ENCODE peak calls at places on chromosomes 13 and 19, in seven cellular contexts. I, U, O, H, Q, A and Z are unnamed samples.

GRCh38 chr13:111323950-111324651 is 3.7 kb downstream of the TEX29 start:
- DNase-seq in I (peak), A (no peak), O (no peak), H (no peak), Q (no peak), U (no peak), Z (no peak)

GRCh38 chr13:73593199-73593765 is 534.5 kb downstream of the KLF5 start:
- DNase-seq in Q (no peak), O (no peak), I (no peak), H (no peak), U (no peak), A (no peak), Z (no peak)

GRCh38 chr19:13334801-13335481 is 171.3 kb downstream of the CACNA1A start:
- DNase-seq in Q (no peak), O (no peak), A (no peak), I (no peak), H (no peak), U (no peak), Z (no peak)

GRCh38 chr19:3784607-3785463 is 1.3 kb downstream of the MATK start:
- DNase-seq in I (no peak), U (no peak), A (no peak), H (no peak), O (peak), Q (no peak), Z (no peak)

GRCh38 chr13:31204592-31204991 is 4.8 kb downstream of the B3GLCT start:
- DNase-seq in H (no peak), U (no peak), Q (no peak), A (no peak), O (peak), I (peak), Z (no peak)

GRCh38 chr13:45196622-45197021 is 4.2 kb downstream of the KCTD4 start:
- DNase-seq in H (no peak), O (peak), Q (no peak), U (no peak), A (no peak), I (peak), Z (no peak)

GRCh38 chr19:27635401-27635800 is 1577.5 kb downstream of the UQCRFS1 start:
- DNase-seq in H (no peak), Q (no peak), A (no peak), O (no peak), I (no peak), U (no peak), Z (no peak)

GRCh38 chr13:113802090-113802531 is 43.1 kb downstream of the TMEM255B start:
- DNase-seq in H (peak), I (peak), U (no peak), Q (no peak), A (no peak), O (peak), Z (peak)

GRCh38 chr13:102825921-102826706 is 19.7 kb upstream of the ERCC5 start:
- DNase-seq in U (no peak), I (peak), Q (no peak), A (no peak), O (peak), H (no peak), Z (no peak)

GRCh38 chr13:99496322-99497142 is 4.7 kb upstream of the TM9SF2 start:
- DNase-seq in A (peak), Q (peak), U (peak), H (peak), O (peak), I (peak), Z (peak)
- TF ChIP-seq POLR2A in A (peak), Q (peak), U (peak), H (no peak), O (no peak), I (no peak), Z (no peak)

GRCh38 chr13:95099541-95099940 is 201.7 kb downstream of the ABCC4 start:
- DNase-seq in O (no peak), U (no peak), A (no peak), I (peak), H (no peak), Q (no peak), Z (no peak)
- TF ChIP-seq POLR2A in O (no peak), U (no peak), A (no peak), I (no peak), H (no peak), Q (no peak), Z (no peak)

DNA sequence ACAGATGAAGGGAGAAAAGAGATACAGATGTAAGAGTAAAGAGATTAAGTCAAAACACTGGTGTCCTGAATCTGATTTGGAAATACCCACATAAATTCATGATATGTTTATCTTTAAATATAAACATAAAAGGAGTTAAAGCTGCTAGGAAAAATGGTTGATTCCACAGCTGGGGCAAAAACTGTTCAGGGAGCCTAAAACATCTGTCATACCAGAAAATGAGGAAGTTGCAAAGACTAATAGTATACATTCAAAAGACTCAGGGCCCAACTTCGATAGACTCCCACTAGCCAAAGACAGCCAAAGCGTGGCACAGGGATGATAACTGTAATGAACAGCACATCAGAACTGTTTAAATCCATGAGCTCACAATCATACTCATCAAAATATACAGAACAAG is 62.0 kb downstream of the ABCC4 start:
- DNase-seq in H (no peak), A (no peak), I (peak), O (no peak), U (no peak), Q (no peak), Z (no peak)
- TF ChIP-seq POLR2A in H (no peak), A (no peak), I (no peak), O (no peak), U (no peak), Q (no peak), Z (no peak)

GRCh38 chr13:90770334-90770733 is 577.2 kb upstream of the MIR17HG start:
- DNase-seq in Q (no peak), I (no peak), O (no peak), A (no peak), H (no peak), U (no peak), Z (no peak)
- TF ChIP-seq POLR2A in Q (no peak), I (no peak), O (no peak), A (no peak), H (no peak), U (no peak), Z (no peak)

GRCh38 chr19:47156861-47157454 is 26.3 kb downstream of the SAE1 start:
- DNase-seq in U (peak), I (no peak), O (no peak), A (no peak), Q (no peak), H (no peak), Z (no peak)

GRCh38 chr19:47157455-47158321 is 27.1 kb downstream of the SAE1 start:
- DNase-seq in A (peak), O (peak), I (peak), Q (no peak), H (no peak), U (no peak), Z (peak)

GRCh38 chr19:47152632-47153031 is 22.0 kb downstream of the SAE1 start:
- DNase-seq in U (no peak), Q (no peak), H (no peak), A (peak), I (peak), O (no peak), Z (no peak)

GRCh38 chr19:47153266-47153665 is 22.6 kb downstream of the SAE1 start:
- DNase-seq in H (no peak), A (no peak), U (no peak), Q (no peak), I (no peak), O (no peak), Z (no peak)

GRCh38 chr19:47155141-47155540 is 24.5 kb downstream of the SAE1 start:
- DNase-seq in Q (no peak), H (no peak), I (no peak), U (no peak), A (no peak), O (no peak), Z (no peak)
- TF ChIP-seq POLR2A in Q (no peak), H (no peak), I (no peak), U (no peak), A (no peak), O (no peak), Z (no peak)

GRCh38 chr19:20051841-20052768 is 12.8 kb upstream of the ZNF682 start:
- DNase-seq in H (peak), O (peak), Q (peak), I (peak), A (peak), U (peak), Z (peak)
- TF ChIP-seq POLR2A in H (no peak), O (peak), Q (no peak), I (no peak), A (peak), U (no peak), Z (no peak)

GRCh38 chr19:40808497-40808896 is 9.5 kb downstream of the EGLN2 start:
- DNase-seq in H (no peak), I (no peak), U (no peak), A (no peak), O (no peak), Q (no peak), Z (no peak)
- TF ChIP-seq POLR2A in H (no peak), I (no peak), U (peak), A (no peak), O (no peak), Q (no peak), Z (no peak)

DNA sequence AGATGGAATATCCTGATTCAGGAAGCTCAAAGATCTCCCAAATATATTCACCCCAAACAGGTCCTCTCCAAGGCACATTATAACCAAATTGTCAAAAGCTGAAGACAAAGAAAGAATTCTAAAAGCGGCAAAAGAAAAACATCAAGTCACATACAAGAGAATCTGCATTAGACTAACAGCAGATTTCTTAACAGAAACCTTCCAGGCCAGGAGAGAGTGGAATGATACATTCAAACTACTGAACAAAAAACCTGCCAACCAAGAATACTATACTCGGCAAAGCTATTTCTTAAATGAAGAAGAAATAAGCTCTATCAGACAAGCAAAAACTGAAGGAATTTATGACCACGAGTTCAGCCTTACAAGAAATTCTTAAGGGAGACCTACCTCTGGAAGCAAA is 120.6 kb upstream of the WASF3 start:
- DNase-seq in H (no peak), I (no peak), Q (no peak), A (no peak), O (no peak), U (no peak), Z (no peak)
- TF ChIP-seq POLR2A in H (no peak), I (no peak), Q (no peak), A (no peak), O (no peak), U (no peak), Z (no peak)

DNA sequence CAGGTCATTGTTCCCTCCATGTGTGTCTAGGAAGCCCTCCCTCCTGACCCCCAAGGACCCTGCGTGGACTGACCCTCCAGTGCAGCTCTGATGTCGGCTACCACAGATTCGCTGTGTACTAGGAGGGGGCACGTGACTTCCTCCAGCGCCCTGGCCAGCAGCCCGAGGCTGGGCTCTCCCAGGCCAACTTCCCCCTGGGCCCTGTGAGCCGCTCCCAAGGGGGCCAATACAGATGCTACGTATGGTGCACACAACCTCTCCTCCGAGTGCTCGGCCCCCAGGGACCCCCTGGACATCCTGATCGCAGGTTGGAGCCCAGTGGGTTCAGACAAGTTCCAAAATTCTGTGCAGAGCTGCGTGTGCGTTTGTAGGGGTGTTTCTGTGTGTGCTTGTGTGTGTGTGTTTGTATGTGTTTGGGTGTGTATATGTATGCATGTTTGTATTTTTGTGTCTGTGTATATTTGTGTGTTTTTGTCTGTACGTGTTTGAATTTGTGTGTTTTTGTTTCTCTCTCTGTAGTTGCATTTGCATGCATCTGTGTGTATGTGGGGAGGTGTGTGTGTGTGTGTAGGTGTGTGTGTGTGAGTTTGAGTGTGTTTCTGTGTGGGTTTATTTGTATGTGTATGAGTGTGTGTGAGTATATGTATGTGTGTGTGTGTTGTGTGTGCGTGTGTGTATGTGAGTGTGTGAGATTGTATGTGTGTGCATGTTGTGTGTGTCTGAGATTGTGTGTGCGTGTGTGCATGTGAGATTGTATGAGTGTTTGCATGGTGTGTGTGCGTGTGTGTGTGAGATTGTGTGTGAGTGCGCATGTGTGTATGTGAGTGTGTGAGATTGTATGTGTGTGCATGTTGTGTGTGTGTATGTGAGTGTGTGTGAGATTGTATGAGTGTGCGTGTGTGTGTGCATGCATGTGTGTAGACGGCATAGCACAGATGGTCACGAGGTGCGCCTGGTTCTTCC is 21.4 kb upstream of the LILRA2 start:
- DNase-seq in H (no peak), Q (no peak), I (no peak), U (peak), O (no peak), A (no peak), Z (peak)
- TF ChIP-seq POLR2A in H (no peak), Q (no peak), I (no peak), U (no peak), O (no peak), A (no peak), Z (no peak)

DNA sequence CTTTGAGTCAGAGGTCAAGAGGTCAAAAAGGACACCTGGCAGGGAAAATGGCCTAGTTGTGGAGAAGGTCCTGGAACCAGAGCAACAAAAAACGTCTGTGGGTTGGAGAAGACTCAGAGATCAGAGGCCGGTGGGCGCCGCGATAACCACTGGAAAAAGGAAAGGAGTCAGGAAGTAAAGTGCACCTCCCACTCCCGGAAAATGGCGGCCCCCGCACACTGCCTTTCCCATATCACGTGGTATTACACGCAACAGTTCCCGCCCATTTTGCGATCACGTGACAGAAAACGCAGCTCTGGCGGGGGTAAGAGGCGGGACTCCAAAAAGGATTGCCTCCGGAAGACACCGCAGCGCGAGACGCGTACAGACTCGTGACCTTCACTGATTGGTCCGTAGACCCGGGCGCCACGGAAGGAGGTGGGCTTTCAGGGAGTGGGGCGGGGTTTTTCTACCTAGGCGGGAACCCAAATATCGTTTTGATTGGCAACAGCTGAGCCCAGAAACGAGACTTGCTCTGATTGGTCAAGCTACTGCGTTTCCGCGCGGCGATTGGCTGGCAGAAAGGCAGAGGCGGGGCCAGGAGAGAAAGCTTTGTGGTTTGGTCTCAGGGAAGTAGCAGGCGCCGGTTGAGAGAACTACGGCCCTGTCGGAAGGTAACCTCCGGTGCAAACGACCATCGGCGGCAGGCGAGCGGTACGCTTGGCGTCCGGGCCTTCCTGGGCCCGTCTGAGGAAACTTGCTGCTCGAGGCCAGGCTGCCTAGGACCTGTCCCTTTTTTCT is at the start of gene ACTMAP:
- DNase-seq in I (peak), U (peak), H (peak), Q (peak), A (peak), O (peak), Z (peak)
- TF ChIP-seq POLR2A in I (peak), U (peak), H (peak), Q (peak), A (peak), O (peak), Z (no peak)